ENCODE peak calls at places on chromosomes 11 and 22, in six cellular contexts. J, M, Z, T, V and A are unnamed samples.

GRCh38 chr11:118929496-118930151 is 3.9 kb upstream of the BCL9L start:
- DNase-seq in J (peak), M (peak), Z (peak), T (peak), V (peak), A (peak)

GRCh38 chr22:47715866-47716578 is 953.6 kb downstream of the TBC1D22A start:
- DNase-seq in J (no peak), M (no peak), Z (peak), T (no peak), V (no peak), A (no peak)

GRCh38 chr11:83819936-83820549 is 533.9 kb upstream of the CCDC90B start:
- DNase-seq in J (peak), M (peak), Z (peak), T (no peak), V (peak), A (no peak)

GRCh38 chr11:2526808-2527381 is 82.1 kb downstream of the KCNQ1 start:
- DNase-seq in J (no peak), M (no peak), Z (peak), T (peak), V (peak), A (peak)

GRCh38 chr11:64093233-64094039 is 57.7 kb downstream of the FLRT1 start:
- DNase-seq in J (no peak), M (no peak), Z (peak), T (no peak), V (no peak), A (no peak)

GRCh38 chr11:134048028-134048427 is 20.8 kb upstream of the JAM3 start:
- DNase-seq in J (no peak), M (no peak), Z (no peak), T (no peak), V (no peak), A (peak)

GRCh38 chr22:24046024-24046423 is 34.9 kb downstream of the CABIN1 start:
- DNase-seq in J (no peak), M (no peak), Z (no peak), T (no peak), V (no peak), A (no peak)

GRCh38 chr11:121426476-121427454 is 25.3 kb upstream of the SORL1 start:
- DNase-seq in J (peak), M (no peak), Z (peak), T (peak), V (peak), A (peak)

GRCh38 chr11:116432301-116432700 is 340.5 kb downstream of the BUD13 start:
- DNase-seq in J (no peak), M (no peak), Z (no peak), T (no peak), V (no peak), A (no peak)

GRCh38 chr11:35139883-35140282 is 912 bp downstream of the CD44 start:
- DNase-seq in J (no peak), M (no peak), Z (no peak), T (no peak), V (no peak), A (no peak)

GRCh38 chr11:27228232-27228631 is 134.8 kb downstream of the CCDC34 start:
- DNase-seq in J (no peak), M (peak), Z (no peak), T (no peak), V (no peak), A (no peak)

GRCh38 chr11:124759268-124760204 is 2.6 kb downstream of the ESAM start:
- DNase-seq in J (peak), M (no peak), Z (no peak), T (no peak), V (peak), A (peak)

GRCh38 chr11:10659339-10660216 is 34.0 kb downstream of the IRAG1 start:
- DNase-seq in J (no peak), M (peak), Z (peak), T (peak), V (no peak), A (peak)

GRCh38 chr11:107549253-107549953 is 16.1 kb downstream of the ALKBH8 start:
- DNase-seq in J (peak), M (peak), Z (peak), T (no peak), V (peak), A (no peak)

GRCh38 chr11:134761361-134761760 is 349.3 kb upstream of the B3GAT1 start:
- DNase-seq in J (no peak), M (no peak), Z (no peak), T (no peak), V (no peak), A (no peak)

GRCh38 chr11:16606784-16607674 is 131.4 kb upstream of the C11orf58 start:
- DNase-seq in J (peak), M (peak), Z (peak), T (peak), V (peak), A (peak)

GRCh38 chr11:128201006-128201405 is 386.4 kb downstream of the ETS1 start:
- DNase-seq in J (no peak), M (no peak), Z (no peak), T (no peak), V (no peak), A (no peak)

GRCh38 chr22:26573026-26573662 is 16.8 kb downstream of the TPST2 start:
- DNase-seq in J (no peak), M (no peak), Z (no peak), T (peak), V (no peak), A (peak)

GRCh38 chr11:14500181-14500651 is 605 bp upstream of the COPB1 start:
- DNase-seq in J (peak), M (peak), Z (no peak), T (peak), V (peak), A (no peak)

GRCh38 chr11:44939673-44940072 is 11.0 kb downstream of the TP53I11 start:
- DNase-seq in J (no peak), M (no peak), Z (peak), T (no peak), V (peak), A (no peak)

GRCh38 chr11:4008116-4008515 is 86.5 kb upstream of the RRM1 start:
- DNase-seq in J (no peak), M (no peak), Z (no peak), T (no peak), V (no peak), A (no peak)

GRCh38 chr11:60657880-60658279 is 41.5 kb upstream of the MS4A8 start:
- DNase-seq in J (no peak), M (no peak), Z (no peak), T (peak), V (peak), A (no peak)

DNA sequence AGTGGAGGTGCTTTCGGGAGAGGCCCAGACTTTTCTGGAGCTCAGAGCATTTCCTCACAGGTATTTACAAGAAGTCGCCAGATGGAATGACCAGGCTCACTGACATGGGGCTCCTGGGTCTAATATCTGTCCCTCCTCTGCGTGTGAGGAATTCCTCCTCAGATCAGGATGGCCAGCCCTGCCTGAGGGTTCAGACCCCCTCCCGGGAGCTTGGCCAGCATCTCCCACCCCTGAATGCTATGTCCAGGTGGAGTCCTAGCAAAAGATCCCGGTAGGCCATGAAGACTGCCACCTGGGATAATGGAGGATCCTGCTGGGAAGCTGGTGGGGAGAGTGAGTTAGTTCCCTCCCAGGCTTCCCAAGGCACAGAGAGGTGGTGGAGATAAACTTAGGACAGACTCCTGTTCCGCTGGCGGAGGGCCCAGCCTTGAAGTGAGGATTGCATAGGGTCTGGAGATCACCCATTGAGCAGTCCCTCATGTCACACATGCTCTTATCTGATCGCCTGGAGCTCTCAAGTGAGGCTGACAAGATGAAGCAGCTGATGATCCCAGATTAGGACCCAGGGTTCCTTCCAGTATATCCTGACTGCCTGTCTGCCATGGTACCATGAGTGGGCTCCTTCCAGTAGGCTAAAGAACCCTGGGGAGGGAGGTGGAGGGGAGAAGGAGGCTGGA is 5.7 kb downstream of the OAF start:
- DNase-seq in J (peak), M (no peak), Z (no peak), T (no peak), V (no peak), A (no peak)
- H3K27ac ChIP-seq in J (no peak), M (no peak), Z (no peak), T (peak), V (no peak), A (no peak)

DNA sequence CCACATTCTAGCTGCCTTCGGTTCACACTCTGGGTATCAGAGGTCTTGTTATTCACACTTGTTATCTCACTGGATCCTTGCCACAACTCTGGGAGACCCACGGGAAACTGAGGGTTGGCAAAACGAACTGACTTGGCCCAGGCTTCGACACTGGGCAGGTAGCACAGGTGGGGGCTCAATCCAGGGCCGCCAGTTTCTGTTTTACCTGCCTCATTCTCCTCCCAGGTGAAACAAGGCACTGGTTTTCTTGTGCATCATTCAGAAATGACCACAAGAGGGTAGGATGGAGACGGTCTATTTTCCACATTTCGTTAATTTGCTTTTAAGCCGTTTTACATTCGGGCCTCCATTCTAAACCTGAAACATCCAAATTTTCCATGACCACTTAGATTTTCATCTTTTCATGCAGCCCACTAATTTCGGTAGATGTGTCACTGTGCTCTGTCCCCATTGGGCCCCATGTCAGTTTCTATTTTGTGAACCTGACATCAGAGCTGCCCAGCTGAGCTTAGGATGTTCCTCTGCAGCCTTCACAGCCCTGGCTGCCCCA is 108.1 kb downstream of the KIAA1671 start:
- DNase-seq in J (no peak), M (no peak), Z (peak), T (no peak), V (no peak), A (no peak)
- TF ChIP-seq CTCF in J (peak), M (peak), Z (peak), T (peak), V (peak), A (peak)

DNA sequence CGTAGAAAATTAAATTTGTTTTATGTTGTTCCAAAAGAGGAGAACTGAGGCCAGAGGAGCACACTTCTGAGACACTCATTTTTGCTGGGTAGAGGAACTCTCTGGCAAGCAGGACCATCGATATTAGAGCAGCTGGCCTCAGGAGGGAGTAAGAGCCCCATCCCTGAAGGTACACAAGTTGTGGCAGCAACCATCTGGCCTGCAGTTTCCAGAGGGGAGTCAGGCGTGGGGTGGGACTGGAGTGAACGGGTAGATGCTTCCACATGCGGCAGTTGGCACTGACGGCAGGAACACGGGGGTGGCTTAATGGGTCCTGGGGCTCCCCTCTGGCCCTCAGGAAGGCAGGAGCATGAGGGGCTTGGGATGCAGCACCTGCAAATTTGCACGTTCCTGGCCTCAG is 13.2 kb upstream of the SSTR3 start:
- DNase-seq in J (no peak), M (no peak), Z (no peak), T (peak), V (no peak), A (no peak)
- H3K27ac ChIP-seq in J (no peak), M (no peak), Z (no peak), T (no peak), V (no peak), A (no peak)

GRCh38 chr11:69291459-69292110 is 2.4 kb upstream of the MYEOV start:
- DNase-seq in J (no peak), M (no peak), Z (no peak), T (no peak), V (no peak), A (no peak)

GRCh38 chr11:69294621-69295078 is 695 bp downstream of the MYEOV start:
- DNase-seq in J (no peak), M (no peak), Z (no peak), T (no peak), V (no peak), A (no peak)

GRCh38 chr11:69292221-69292648 is 1.7 kb upstream of the MYEOV start:
- DNase-seq in J (no peak), M (no peak), Z (peak), T (peak), V (peak), A (no peak)

GRCh38 chr11:69293819-69294505 is at the start of gene MYEOV:
- DNase-seq in J (peak), M (peak), Z (peak), T (peak), V (peak), A (peak)

GRCh38 chr11:69293087-69293486 is 868 bp upstream of the MYEOV start:
- DNase-seq in J (no peak), M (no peak), Z (no peak), T (no peak), V (no peak), A (peak)
- TF ChIP-seq CTCF in J (no peak), M (no peak), Z (no peak), T (no peak), V (no peak), A (peak)

DNA sequence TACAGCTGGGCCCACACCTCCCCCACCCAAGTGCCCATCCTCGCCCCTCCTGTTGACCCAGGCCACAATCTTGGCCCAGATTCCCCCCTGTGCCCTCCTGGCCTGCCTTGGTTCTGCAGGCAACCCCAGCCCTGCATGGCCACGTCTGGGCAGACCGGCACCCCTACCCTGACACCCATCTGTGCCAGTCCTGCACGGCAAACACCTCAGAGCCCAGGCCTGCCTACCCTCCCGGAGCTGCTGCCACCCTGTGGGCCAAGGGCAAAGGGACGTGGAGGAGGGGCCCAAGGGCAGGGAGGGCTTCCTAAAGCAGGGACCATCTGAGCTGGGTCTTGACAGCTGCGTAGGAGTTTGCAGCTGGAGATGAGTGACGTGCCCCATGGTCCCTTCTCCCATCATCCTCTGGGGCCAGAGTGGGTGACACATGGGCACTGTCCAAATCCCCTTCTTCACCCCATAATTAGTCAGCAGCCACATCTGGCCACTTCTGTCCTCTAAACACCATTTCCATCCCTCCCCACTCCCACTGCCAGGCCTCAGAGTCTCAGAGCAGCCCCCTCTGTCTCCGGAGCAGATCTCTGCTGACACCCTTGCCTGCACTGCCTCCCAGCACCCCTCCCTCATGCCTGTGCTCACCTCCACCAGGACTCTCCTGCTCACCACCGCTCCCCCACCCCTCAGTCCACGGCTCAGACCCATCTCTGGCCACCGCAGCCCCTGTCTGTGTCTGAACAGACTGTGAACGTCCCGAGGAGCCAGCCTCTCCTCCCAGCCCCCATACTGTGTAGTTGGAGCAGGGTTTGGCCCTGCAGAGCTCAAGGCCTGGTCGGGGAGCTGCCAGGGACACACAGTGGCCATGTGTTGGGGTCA is 35.6 kb upstream of the PPARA start:
- DNase-seq in J (no peak), M (no peak), Z (no peak), T (no peak), V (no peak), A (no peak)
- H3K27ac ChIP-seq in J (peak), M (no peak), Z (no peak), T (peak), V (no peak), A (peak)

GRCh38 chr22:27627444-27627833 is 174.1 kb downstream of the MN1 start:
- DNase-seq in J (no peak), M (no peak), Z (peak), T (no peak), V (peak), A (no peak)
- TF ChIP-seq CTCF in J (peak), M (no peak), Z (peak), T (no peak), V (peak), A (no peak)

DNA sequence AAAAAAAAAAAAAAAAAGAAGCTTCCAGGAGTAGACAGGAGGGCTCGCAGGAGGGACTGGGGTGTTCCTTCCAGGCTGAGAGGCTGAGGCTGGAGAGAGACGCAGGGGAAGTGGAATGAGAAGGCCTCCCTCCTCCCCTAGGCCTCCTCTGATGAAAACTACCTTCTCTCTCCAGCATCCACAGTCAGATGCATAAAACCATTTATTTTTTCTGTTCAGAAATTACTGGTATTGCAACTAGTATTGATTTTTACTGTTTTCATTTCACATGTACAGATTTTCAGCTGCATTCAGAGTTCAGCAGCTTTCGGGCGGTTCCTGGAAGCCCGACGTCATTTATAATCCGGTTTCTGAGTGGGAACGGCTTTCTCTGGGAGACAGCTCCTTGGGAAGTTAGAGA is 6.8 kb upstream of the NFAM1 start:
- DNase-seq in J (no peak), M (no peak), Z (no peak), T (no peak), V (no peak), A (no peak)
- H3K27ac ChIP-seq in J (no peak), M (no peak), Z (no peak), T (no peak), V (no peak), A (no peak)

GRCh38 chr22:35337932-35338331 is 38.2 kb downstream of the TOM1 start:
- DNase-seq in J (no peak), M (no peak), Z (peak), T (no peak), V (peak), A (no peak)
- TF ChIP-seq CTCF in J (no peak), M (no peak), Z (no peak), T (no peak), V (peak), A (no peak)

DNA sequence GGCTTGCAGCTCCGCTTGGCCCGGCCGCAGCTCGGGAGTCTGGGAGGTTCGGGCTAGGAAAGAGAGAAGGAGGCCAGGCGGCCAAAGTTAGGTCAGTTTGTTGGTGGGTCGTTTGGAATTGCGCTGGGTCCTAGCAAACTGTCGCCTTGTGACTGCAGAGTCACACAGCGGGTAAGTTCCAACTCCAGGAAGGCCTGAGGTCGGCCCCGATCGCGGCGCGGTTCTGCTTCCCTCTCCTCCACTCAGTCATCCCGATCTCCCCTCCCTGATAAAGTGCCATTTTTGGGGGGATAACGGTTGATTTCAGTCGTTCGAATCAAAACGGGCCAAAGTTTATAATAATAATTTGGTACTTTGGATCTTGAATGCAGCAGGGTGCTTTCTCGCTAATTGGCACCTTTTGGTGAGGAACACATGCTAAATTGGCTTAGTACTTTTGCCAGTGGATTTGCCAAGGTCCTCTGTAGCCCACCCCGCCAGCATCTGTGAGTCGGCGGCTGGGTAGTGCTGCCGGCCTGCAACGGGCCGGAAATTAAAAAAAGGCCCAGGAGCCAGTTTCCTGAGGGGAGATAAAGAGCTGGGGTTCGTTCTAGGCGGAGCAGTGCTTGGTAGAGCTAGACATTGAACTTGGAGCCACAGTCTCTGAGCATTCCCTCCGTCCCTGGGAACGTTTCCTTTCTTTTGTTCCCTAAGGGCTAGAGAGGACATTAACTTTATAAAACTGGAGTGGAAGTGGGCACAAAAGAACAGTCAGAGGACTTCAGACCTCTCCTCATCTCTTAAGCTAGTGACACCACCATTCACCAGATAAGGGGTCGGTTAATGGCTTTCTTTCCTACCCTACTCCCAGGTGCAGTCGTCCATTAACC is 927 bp downstream of the UBE2L3 start:
- DNase-seq in J (peak), M (no peak), Z (peak), T (peak), V (peak), A (peak)
- H3K27ac ChIP-seq in J (peak), M (peak), Z (peak), T (peak), V (peak), A (peak)

GRCh38 chr11:77590194-77590591 is 440 bp downstream of the AQP11 start:
- DNase-seq in J (no peak), M (no peak), Z (no peak), T (peak), V (peak), A (no peak)
- TF ChIP-seq CTCF in J (no peak), M (peak), Z (no peak), T (no peak), V (no peak), A (no peak)